ENCODE peak calls at places on chromosomes 16 and 17, in eight cellular contexts. A is AG04450, B is MM.1S, M is esophagus squamous epithelium, R is upper lobe of right lung, N is AG09319, K is cardiac muscle cell, I is ascending aorta. T is an unnamed sample.

GRCh38 chr16:57740423-57741071 is 5.0 kb downstream of the KATNB1 start:
- DNase-seq in A (no peak), B (no peak), M (no peak), R (no peak), N (no peak), K (no peak), I (no peak), T (no peak)

GRCh38 chr16:51355195-51355594 is 204.1 kb upstream of the SALL1 start:
- DNase-seq in A (no peak), B (no peak), M (no peak), R (no peak), N (no peak), K (no peak), I (no peak), T (no peak)

GRCh38 chr17:28881533-28882056 is 15.9 kb downstream of the FLOT2 start:
- DNase-seq in A (no peak), B (no peak), M (no peak), R (no peak), N (no peak), K (no peak), I (no peak), T (no peak)

GRCh38 chr17:8681175-8681949 is 50.8 kb upstream of the MYH10 start:
- DNase-seq in A (no peak), B (no peak), M (no peak), R (no peak), N (peak), K (no peak), I (peak), T (no peak)

GRCh38 chr17:72075995-72076677 is 44.7 kb upstream of the SOX9 start:
- DNase-seq in A (no peak), B (no peak), M (no peak), R (no peak), N (no peak), K (no peak), I (no peak), T (no peak)

GRCh38 chr17:58529275-58529674 is 14.8 kb upstream of the MTMR4 start:
- DNase-seq in A (no peak), B (no peak), M (no peak), R (no peak), N (no peak), K (no peak), I (no peak), T (no peak)

GRCh38 chr16:15973460-15973859 is 24.0 kb downstream of the ABCC1 start:
- DNase-seq in A (no peak), B (no peak), M (no peak), R (no peak), N (no peak), K (no peak), I (no peak), T (no peak)

GRCh38 chr17:17509601-17510425 is 13.6 kb upstream of the RASD1 start:
- DNase-seq in A (no peak), B (no peak), M (no peak), R (no peak), N (no peak), K (no peak), I (no peak), T (no peak)

GRCh38 chr17:29977836-29978235 is 36.4 kb downstream of the EFCAB5 start:
- DNase-seq in A (no peak), B (no peak), M (no peak), R (no peak), N (peak), K (no peak), I (no peak), T (no peak)

GRCh38 chr17:66386789-66387351 is 84.5 kb downstream of the PRKCA start:
- DNase-seq in A (no peak), B (no peak), M (no peak), R (no peak), N (no peak), K (no peak), I (no peak), T (no peak)

GRCh38 chr16:3808308-3809063 is 72.0 kb downstream of the CREBBP start:
- DNase-seq in A (no peak), B (no peak), M (no peak), R (peak), N (no peak), K (no peak), I (no peak), T (no peak)

GRCh38 chr17:49901460-49902331 is 53.8 kb upstream of the TAC4 start:
- DNase-seq in A (no peak), B (no peak), M (no peak), R (peak), N (no peak), K (peak), I (no peak), T (no peak)

GRCh38 chr16:64121473-64121872 is 1000.4 kb downstream of the CDH11 start:
- DNase-seq in A (peak), B (no peak), M (no peak), R (no peak), N (no peak), K (no peak), I (no peak), T (no peak)

GRCh38 chr16:84788968-84789371 is 30.8 kb upstream of the CRISPLD2 start:
- DNase-seq in A (no peak), B (no peak), M (no peak), R (no peak), N (peak), K (no peak), I (no peak), T (no peak)

GRCh38 chr17:7719661-7720060 is 2.1 kb downstream of the DNAH2 start:
- DNase-seq in A (no peak), B (no peak), M (no peak), R (no peak), N (no peak), K (no peak), I (no peak), T (no peak)

GRCh38 chr17:65278820-65279184 is 141.6 kb downstream of the RGS9 start:
- DNase-seq in A (no peak), B (no peak), M (no peak), R (no peak), N (no peak), K (no peak), I (peak), T (no peak)

GRCh38 chr17:82239926-82240505 is 11.2 kb downstream of the SLC16A3 start:
- DNase-seq in A (no peak), B (no peak), M (no peak), R (no peak), N (no peak), K (no peak), I (no peak), T (no peak)

GRCh38 chr17:40857535-40857934 is 9.5 kb downstream of the KRT12 start:
- DNase-seq in A (no peak), B (no peak), M (no peak), R (no peak), N (peak), K (no peak), I (no peak), T (no peak)

GRCh38 chr16:70705056-70705455 is 19.2 kb upstream of the MTSS2 start:
- DNase-seq in A (no peak), B (no peak), M (no peak), R (no peak), N (no peak), K (no peak), I (no peak), T (no peak)

GRCh38 chr16:86362155-86362849 is 148.0 kb upstream of the FOXF1 start:
- DNase-seq in A (no peak), B (no peak), M (no peak), R (no peak), N (no peak), K (no peak), I (no peak), T (no peak)

GRCh38 chr16:50953266-50953665 is 197.8 kb downstream of the SALL1 start:
- DNase-seq in A (no peak), B (no peak), M (no peak), R (no peak), N (no peak), K (no peak), I (no peak), T (no peak)

GRCh38 chr16:74224828-74225227 is 71.8 kb upstream of the PSMD7 start:
- DNase-seq in A (no peak), B (no peak), M (no peak), R (no peak), N (no peak), K (peak), I (no peak), T (no peak)

DNA sequence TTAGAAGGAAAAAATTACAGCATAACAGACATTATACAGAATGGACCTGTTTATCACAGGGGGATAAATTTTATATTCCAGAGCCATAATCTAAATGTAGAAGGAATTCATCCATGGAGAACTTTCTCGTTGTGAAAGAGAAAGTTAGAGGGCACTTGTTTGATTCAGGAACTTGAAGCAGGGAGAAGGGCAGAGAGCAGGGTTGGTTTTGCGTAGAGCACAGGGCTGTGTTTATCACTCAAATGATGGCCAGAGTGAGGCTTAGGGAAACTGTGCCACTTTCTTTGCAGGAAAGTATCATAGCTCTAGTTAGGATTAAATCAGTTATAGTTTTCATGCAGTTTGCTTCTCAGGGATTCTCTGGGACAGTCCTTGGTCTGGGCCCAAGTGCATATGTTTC is 29.1 kb upstream of the MED13 start:
- DNase-seq in A (no peak), B (no peak), M (no peak), R (no peak), N (no peak), K (no peak), I (no peak), T (peak)
- TF ChIP-seq CTCF in A (no peak), B (no peak), M (no peak), R (no peak), N (no peak), K (no peak), I (no peak), T (no peak)

DNA sequence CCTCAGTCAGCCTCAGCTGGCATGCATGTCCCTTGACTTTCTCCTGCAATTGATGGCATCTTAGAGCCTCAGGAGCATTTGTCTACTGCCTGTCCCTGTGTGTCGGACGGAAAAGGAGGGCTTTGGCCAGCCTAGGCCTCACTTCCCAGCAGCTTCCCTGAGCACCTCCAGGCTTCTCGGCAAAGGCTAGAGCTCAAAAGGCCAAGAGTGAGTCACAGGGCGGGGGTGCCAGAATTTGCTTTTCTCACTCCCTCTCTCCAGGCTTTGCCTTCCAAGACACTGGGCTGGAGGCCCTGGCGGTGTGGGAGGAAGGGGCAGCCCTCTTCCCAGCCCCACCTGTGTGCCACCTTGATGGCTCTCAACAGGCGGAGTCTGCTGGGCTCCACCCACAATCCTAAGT is 107.3 kb upstream of the MAF start:
- DNase-seq in A (no peak), B (no peak), M (no peak), R (no peak), N (peak), K (no peak), I (peak), T (no peak)
- TF ChIP-seq CTCF in A (no peak), B (no peak), M (no peak), R (no peak), N (no peak), K (no peak), I (no peak), T (no peak)

GRCh38 chr17:73191443-73192218 is 1.2 kb upstream of the COG1 start:
- DNase-seq in A (peak), B (peak), M (no peak), R (peak), N (peak), K (peak), I (peak), T (peak)

GRCh38 chr17:73194514-73195222 is 1.8 kb downstream of the COG1 start:
- DNase-seq in A (peak), B (no peak), M (no peak), R (no peak), N (no peak), K (no peak), I (no peak), T (no peak)

GRCh38 chr17:73189417-73190099 is 3.3 kb upstream of the COG1 start:
- DNase-seq in A (peak), B (peak), M (no peak), R (no peak), N (no peak), K (peak), I (no peak), T (peak)

GRCh38 chr17:73192894-73193701 is at the start of gene COG1:
- DNase-seq in A (peak), B (peak), M (peak), R (peak), N (peak), K (peak), I (peak), T (peak)

GRCh38 chr17:73192219-73192893 is 499 bp upstream of the COG1 start:
- DNase-seq in A (peak), B (peak), M (no peak), R (peak), N (peak), K (peak), I (peak), T (peak)
- TF ChIP-seq CTCF in A (no peak), B (no peak), M (no peak), R (no peak), N (no peak), K (no peak), I (no peak), T (no peak)

GRCh38 chr16:67979955-67980678 is at the start of gene DPEP3:
- DNase-seq in A (no peak), B (no peak), M (no peak), R (no peak), N (no peak), K (no peak), I (no peak), T (no peak)

GRCh38 chr16:67975321-67976105 is 4.8 kb downstream of the DPEP3 start:
- DNase-seq in A (no peak), B (peak), M (no peak), R (no peak), N (no peak), K (no peak), I (no peak), T (peak)

GRCh38 chr16:67977005-67977404 is 3.3 kb downstream of the DPEP3 start:
- DNase-seq in A (no peak), B (no peak), M (no peak), R (no peak), N (no peak), K (no peak), I (no peak), T (no peak)

GRCh38 chr16:67976205-67976604 is 4.1 kb downstream of the DPEP3 start:
- DNase-seq in A (no peak), B (no peak), M (no peak), R (no peak), N (no peak), K (no peak), I (no peak), T (no peak)

DNA sequence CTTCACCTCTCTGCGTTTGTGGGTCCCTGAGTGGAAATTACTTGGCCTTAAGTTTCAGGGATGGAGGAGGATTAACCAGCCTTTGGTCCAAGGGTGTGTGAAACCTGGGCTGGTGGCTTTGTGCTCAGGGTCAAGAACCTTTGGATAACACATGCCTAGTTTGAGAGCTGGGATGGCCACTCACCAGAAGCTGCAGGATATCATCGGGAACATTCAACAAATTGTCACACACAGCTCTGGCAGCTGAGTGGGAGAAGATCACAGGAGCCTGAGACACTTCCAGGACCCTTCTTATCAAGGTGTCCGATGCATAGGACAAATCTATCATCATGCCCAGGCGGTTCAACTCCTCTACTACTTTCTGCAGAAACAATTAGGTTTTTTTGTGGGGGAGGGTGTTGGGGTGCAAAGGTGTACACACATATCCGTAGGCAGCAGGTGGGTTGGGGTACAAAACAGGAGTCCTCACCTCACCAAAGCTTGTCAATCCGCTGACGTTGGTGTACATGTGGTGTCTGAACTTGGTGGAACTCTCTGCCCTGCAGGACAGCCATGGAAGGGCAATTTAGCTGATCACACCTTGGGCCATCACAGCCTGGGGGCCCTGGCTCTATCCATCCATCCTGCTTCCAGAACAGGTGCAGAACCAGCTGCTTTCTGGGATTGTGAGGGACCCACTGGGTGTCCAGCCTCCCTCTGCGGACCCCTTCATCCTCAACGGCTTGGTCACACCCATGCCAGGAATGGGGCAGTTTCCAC is 2.7 kb downstream of the DPEP3 start:
- DNase-seq in A (no peak), B (no peak), M (no peak), R (no peak), N (no peak), K (no peak), I (no peak), T (no peak)
- TF ChIP-seq CTCF in A (no peak), B (no peak), M (no peak), R (no peak), N (no peak), K (no peak), I (no peak), T (no peak)

DNA sequence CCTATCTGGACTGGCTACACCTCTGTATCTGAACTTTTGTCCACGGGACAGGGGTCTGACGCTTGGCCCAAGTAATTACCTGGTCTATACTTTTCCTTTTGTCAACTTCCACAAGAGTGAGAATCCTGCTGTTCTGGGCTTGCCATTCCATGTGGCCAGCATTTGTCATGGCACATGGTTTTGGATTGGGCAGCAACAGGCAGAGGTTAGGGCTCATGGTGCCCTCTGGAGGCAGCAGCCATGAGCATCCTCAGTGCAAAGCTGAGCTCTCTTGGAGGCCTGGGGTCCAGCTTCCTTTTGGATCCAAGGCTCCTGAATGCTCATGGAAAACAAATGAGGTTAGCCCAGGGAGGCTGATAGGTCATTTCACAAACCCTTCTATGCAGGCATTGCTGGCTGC is 7.5 kb upstream of the EDC4 start:
- DNase-seq in A (no peak), B (peak), M (no peak), R (no peak), N (no peak), K (peak), I (no peak), T (peak)
- TF ChIP-seq CTCF in A (peak), B (peak), M (peak), R (peak), N (peak), K (peak), I (no peak), T (peak)

DNA sequence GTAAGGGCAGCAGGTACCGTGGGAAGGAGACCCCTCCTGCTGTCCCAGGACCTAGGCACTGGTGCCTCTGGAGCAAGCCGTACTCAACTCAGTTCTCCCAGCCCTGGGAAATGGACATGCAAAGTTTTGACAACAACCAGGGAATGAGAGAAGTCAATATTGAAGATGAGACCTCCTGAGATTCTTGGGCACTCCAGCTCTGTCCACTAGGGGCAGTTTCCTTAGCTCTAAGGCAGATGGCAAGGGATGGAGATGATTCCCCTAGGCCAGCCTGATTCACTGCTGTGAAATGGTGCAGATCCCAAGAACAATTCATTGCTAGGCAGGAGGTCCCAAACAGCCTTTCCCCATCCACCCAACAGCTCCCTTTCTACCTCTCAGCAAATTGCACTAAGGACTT is 20.6 kb upstream of the SDR42E2 start:
- DNase-seq in A (no peak), B (no peak), M (no peak), R (no peak), N (no peak), K (no peak), I (no peak), T (peak)
- TF ChIP-seq CTCF in A (peak), B (peak), M (peak), R (peak), N (peak), K (peak), I (no peak), T (peak)

T was measured in GM12865.